ENCODE peak calls at places on chromosomes 2 and 18, in eight cellular contexts. Y is vagina, X is K562, Q is HCT116, H is H1, U is Panc1, I is GM12878, V is spleen. D is an unnamed sample.

GRCh38 chr2:42010743-42011298 is 37.0 kb upstream of the PKDCC start:
- DNase-seq in U (no peak), Y (no peak), I (no peak), H (no peak), V (no peak), Q (no peak), X (no peak), D (no peak)

GRCh38 chr2:6982934-6983589 is 65.8 kb downstream of the RNF144A start:
- DNase-seq in H (no peak), I (no peak), U (no peak), V (no peak), Q (no peak), X (no peak), Y (no peak), D (no peak)

GRCh38 chr18:35163736-35164532 is 76.9 kb upstream of the ZNF397 start:
- DNase-seq in U (no peak), I (no peak), H (no peak), V (no peak), Q (no peak), X (no peak), Y (no peak), D (no peak)

GRCh38 chr2:200302940-200303727 is 3.4 kb upstream of the SPATS2L start:
- DNase-seq in X (no peak), I (no peak), U (peak; percentile 96), Q (peak; percentile 92), H (no peak), V (no peak), Y (no peak), D (no peak)

GRCh38 chr2:109264595-109265328 is 135.8 kb downstream of the SH3RF3 start:
- DNase-seq in U (no peak), I (no peak), H (no peak), V (no peak), X (no peak), Q (no peak), Y (no peak), D (no peak)

GRCh38 chr2:240567872-240568677 is at the start of gene RNPEPL1:
- DNase-seq in X (peak; percentile 62), Y (no peak), I (no peak), Q (no peak), H (peak; percentile 71), U (no peak), V (peak; percentile 93), D (no peak)

GRCh38 chr2:15460112-15460620 is 101.0 kb downstream of the NBAS start:
- DNase-seq in V (no peak), X (no peak), H (no peak), Y (no peak), Q (no peak), U (no peak), I (no peak), D (no peak)

GRCh38 chr18:76978616-76979015 is 154.0 kb downstream of the MBP start:
- DNase-seq in Q (no peak), Y (no peak), X (no peak), H (peak; percentile 30), V (no peak), I (no peak), U (no peak), D (peak; percentile 32)

GRCh38 chr2:186894478-186894877 is 45.5 kb upstream of the ZSWIM2 start:
- DNase-seq in Q (no peak), I (no peak), Y (no peak), V (no peak), H (no peak), U (no peak), X (no peak), D (no peak)

GRCh38 chr18:26394047-26394654 is 154.2 kb downstream of the KCTD1 start:
- DNase-seq in V (no peak), Y (no peak), Q (no peak), I (no peak), H (no peak), X (no peak), U (no peak), D (no peak)

GRCh38 chr2:170530284-170530745 is 184.8 kb upstream of the SP5 start:
- DNase-seq in Q (no peak), U (no peak), Y (no peak), H (peak; percentile 57), I (no peak), V (no peak), X (no peak), D (peak; percentile 90)

GRCh38 chr18:42640160-42640559 is 475.3 kb downstream of the RIT2 start:
- DNase-seq in H (no peak), I (no peak), Q (no peak), Y (no peak), V (no peak), U (no peak), X (no peak), D (no peak)

GRCh38 chr18:23970161-23971153 is 44.1 kb upstream of the TTC39C start:
- DNase-seq in H (no peak), Y (no peak), I (peak; percentile 42), V (no peak), X (no peak), Q (no peak), U (no peak), D (no peak)

GRCh38 chr2:71940695-71941094 is 207.0 kb downstream of the CYP26B1 start:
- DNase-seq in X (no peak), Y (peak; percentile 85), Q (no peak), I (no peak), H (peak; percentile 26), U (no peak), V (no peak), D (peak; percentile 0)

GRCh38 chr18:29078272-29078671 is 901.3 kb upstream of the CDH2 start:
- DNase-seq in V (no peak), I (no peak), Q (no peak), Y (no peak), X (no peak), H (no peak), U (no peak), D (no peak)

GRCh38 chr2:159912580-159912979 is 114.6 kb upstream of the CD302 start:
- DNase-seq in Q (no peak), I (no peak), U (no peak), V (no peak), Y (no peak), H (no peak), X (no peak), D (no peak)

GRCh38 chr2:172092716-172093415 is 7.6 kb downstream of the DLX1 start:
- DNase-seq in X (peak; percentile 35), Q (no peak), V (no peak), U (no peak), H (peak; percentile 51), Y (no peak), I (no peak), D (no peak)

GRCh38 chr18:48813833-48814489 is 136.8 kb downstream of the SMAD7 start:
- DNase-seq in Q (no peak), U (no peak), Y (peak; percentile 60), H (peak; percentile 33), X (peak; percentile 32), V (peak; percentile 69), I (no peak), D (no peak)

GRCh38 chr2:218282173-218282991 is 9.9 kb downstream of the TMBIM1 start:
- DNase-seq in Y (no peak), I (no peak), H (no peak), X (no peak), U (no peak), V (no peak), Q (no peak), D (peak; percentile 71)

GRCh38 chr2:45494978-45495293 is 116.1 kb downstream of the SRBD1 start:
- DNase-seq in V (no peak), I (no peak), Y (no peak), H (no peak), X (no peak), Q (no peak), U (no peak), D (no peak)

GRCh38 chr2:10079931-10080535 is at the start of gene CYS1:
- DNase-seq in V (no peak), Y (no peak), U (no peak), Q (no peak), H (peak; percentile 81), X (peak; percentile 82), I (no peak), D (no peak)

DNA sequence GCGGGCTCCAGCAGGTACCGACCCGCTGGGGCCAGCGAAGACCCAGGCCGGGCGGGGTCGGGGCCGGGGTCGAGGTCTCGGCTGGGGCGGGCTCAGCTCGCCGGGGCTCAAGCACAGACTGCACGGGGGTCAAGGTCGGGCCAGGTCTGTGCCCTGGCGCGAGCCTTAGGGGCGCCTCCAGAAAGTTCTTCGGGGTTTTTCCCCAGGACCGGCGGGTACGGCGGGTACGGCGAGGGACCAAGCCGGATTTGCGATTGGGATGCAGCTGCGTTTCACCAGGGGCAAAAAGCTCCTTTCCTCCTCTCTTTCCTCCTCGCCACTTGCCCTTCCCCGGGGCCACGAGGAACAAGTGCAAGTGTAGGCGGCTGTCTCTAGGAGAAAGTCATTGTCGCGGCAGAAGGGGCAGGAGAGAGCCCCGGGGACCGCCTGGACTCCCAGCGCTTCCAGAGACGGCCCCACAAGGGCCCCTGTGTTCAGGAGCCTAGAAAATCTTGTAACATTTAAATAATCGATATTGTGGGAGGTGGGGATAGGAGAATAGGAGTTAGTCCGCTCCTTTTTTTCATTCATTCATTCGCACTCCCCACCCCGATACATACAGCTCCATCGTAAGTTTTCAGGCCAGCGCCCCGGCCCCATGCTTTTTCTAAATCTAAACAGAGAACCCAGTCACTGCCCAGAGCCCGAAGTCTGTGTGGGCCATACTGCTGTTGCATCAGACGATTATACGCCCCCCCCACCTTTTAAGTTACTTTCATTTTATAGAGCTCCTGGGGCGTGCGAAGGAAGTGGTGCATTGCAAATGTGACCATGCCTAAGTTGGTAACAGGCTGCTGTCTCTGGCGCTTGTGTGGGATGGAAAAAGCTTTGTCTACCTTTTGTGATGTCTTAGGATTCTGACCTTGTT is 679 bp downstream of the PMAIP1 start:
- DNase-seq in U (no peak), V (peak; percentile 85), H (peak; percentile 61), X (peak; percentile 29), I (no peak), Q (no peak), Y (no peak), D (peak; percentile 33)
- TF ChIP-seq POLR2AphosphoS5 in U (no peak), V (peak; percentile 74), H (peak; percentile 91), X (no peak), I (peak; percentile 93), Q (peak; percentile 48), Y (no peak), D (no peak)

GRCh38 chr2:216083464-216084279 is 2.0 kb downstream of the TMEM169 start:
- DNase-seq in X (no peak), U (no peak), Q (no peak), H (no peak), I (no peak), Y (no peak), V (no peak), D (no peak)
- H3K4me3 ChIP-seq in X (no peak overlapping the region), U (no peak overlapping the region), Q (no peak overlapping the region), H (no peak overlapping the region), I (no peak overlapping the region), Y (no peak overlapping the region), V (no peak overlapping the region), D (no peak overlapping the region)

GRCh38 chr2:43391877-43392214 is 165.4 kb upstream of the ZFP36L2 start:
- DNase-seq in H (no peak), U (no peak), V (no peak), Q (no peak), Y (no peak), I (no peak), X (no peak), D (no peak)
- TF ChIP-seq POLR2AphosphoS5 in H (no peak), U (no peak), V (no peak), Q (no peak), Y (peak; percentile 63), I (no peak), X (no peak), D (no peak)

GRCh38 chr2:154507186-154507585 is 191.3 kb upstream of the KCNJ3 start:
- DNase-seq in V (no peak), Y (no peak), X (no peak), Q (peak; percentile 8), H (no peak), U (no peak), I (no peak), D (no peak)
- H3K4me3 ChIP-seq in V (no peak overlapping the region), Y (no peak overlapping the region), X (no peak overlapping the region), Q (no peak overlapping the region), H (no peak overlapping the region), U (no peak overlapping the region), I (no peak overlapping the region), D (no peak overlapping the region)

GRCh38 chr2:209423562-209424541 is at the start of gene MAP2:
- DNase-seq in H (peak; percentile 89), Q (peak; percentile 66), U (no peak), Y (no peak), I (no peak), V (peak; percentile 94), X (peak; percentile 58), D (peak; percentile 80)
- TF ChIP-seq POLR2AphosphoS5 in H (no peak), Q (peak; percentile 88), U (no peak), Y (no peak), I (no peak), V (peak; percentile 35), X (no peak), D (no peak)

D was measured in prostate gland.